ENCODE peak calls at places on chromosomes 11 and 22, in five cellular contexts. T is OCI-LY7, Q is stomach, X is HFF-Myc, O is foreskin fibroblast. I is an unnamed sample.

GRCh38 chr11:19546325-19546724 is 166.3 kb upstream of the NAV2 start:
- DNase-seq in T (no peak), Q (no peak), X (no peak), O (peak), I (no peak)

GRCh38 chr22:49923445-49923844 is 5.0 kb downstream of the CRELD2 start:
- DNase-seq in T (no peak), Q (no peak), X (no peak), O (peak), I (no peak)

GRCh38 chr11:12680246-12680939 is 6.2 kb downstream of the TEAD1 start:
- DNase-seq in T (no peak), Q (peak), X (peak), O (peak), I (no peak)

GRCh38 chr11:122754553-122755322 is 83.6 kb upstream of the CRTAM start:
- DNase-seq in T (peak), Q (no peak), X (no peak), O (no peak), I (peak)

GRCh38 chr22:44325718-44326548 is 13.2 kb upstream of the SHISAL1 start:
- DNase-seq in T (no peak), Q (no peak), X (peak), O (peak), I (no peak)

GRCh38 chr11:2665747-2666710 is 33.8 kb downstream of the KCNQ1OT1 start:
- DNase-seq in T (no peak), Q (peak), X (no peak), O (no peak), I (no peak)

GRCh38 chr11:110075822-110076208 is 17.4 kb upstream of the ZC3H12C start:
- DNase-seq in T (no peak), Q (no peak), X (no peak), O (no peak), I (no peak)

GRCh38 chr22:42294034-42294985 is 23.9 kb upstream of the TCF20 start:
- DNase-seq in T (peak), Q (peak), X (no peak), O (peak), I (no peak)

DNA sequence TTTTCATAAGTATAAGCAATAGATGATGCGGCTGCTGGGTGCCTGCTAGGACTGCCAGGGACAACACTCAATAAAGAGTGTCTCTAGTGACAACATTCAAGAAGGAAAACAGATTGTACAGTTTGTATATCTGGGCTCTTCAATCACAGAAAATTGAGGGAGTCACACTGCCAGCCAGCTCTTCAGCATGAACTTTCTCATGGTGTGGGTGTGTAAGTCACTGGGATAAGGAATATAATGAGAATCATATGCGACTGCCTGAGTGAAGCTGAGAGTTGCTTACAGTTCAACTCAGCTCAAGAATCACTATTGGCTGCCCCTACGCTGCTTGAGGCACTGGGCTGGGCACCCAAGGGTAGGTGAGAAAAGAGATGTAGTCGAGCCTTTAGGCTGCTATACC is 328.1 kb upstream of the PITPNB start:
- DNase-seq in T (no peak), Q (no peak), X (no peak), O (peak), I (no peak)
- H3K4me3 ChIP-seq in T (no peak), Q (no peak), X (no peak), O (no peak), I (no peak)

GRCh38 chr22:46073683-46074504 is 76.4 kb upstream of the PPARA start:
- DNase-seq in T (no peak), Q (peak), X (no peak), O (peak), I (no peak)
- H3K4me3 ChIP-seq in T (no peak), Q (peak), X (peak), O (peak), I (peak)

GRCh38 chr11:94128171-94128745 is 383 bp upstream of the PANX1 start:
- DNase-seq in T (peak), Q (peak), X (no peak), O (no peak), I (peak)
- H3K4me3 ChIP-seq in T (peak), Q (peak), X (peak), O (peak), I (peak)

GRCh38 chr11:126636911-126637799 is 281.7 kb downstream of the ST3GAL4 start:
- DNase-seq in T (no peak), Q (no peak), X (no peak), O (peak), I (no peak)
- H3K4me3 ChIP-seq in T (no peak), Q (no peak), X (no peak), O (no peak), I (no peak)

GRCh38 chr11:128735935-128736610 is 42.2 kb downstream of the FLI1 start:
- DNase-seq in T (peak), Q (no peak), X (no peak), O (no peak), I (no peak)
- H3K4me3 ChIP-seq in T (peak), Q (no peak), X (no peak), O (no peak), I (no peak)

GRCh38 chr11:116873391-116873790 is 36.0 kb upstream of the APOA1 start:
- DNase-seq in T (no peak), Q (no peak), X (no peak), O (no peak), I (no peak)

GRCh38 chr11:116870054-116870453 is 32.6 kb upstream of the APOA1 start:
- DNase-seq in T (no peak), Q (no peak), X (no peak), O (no peak), I (no peak)

GRCh38 chr11:116869610-116870009 is 32.2 kb upstream of the APOA1 start:
- DNase-seq in T (no peak), Q (no peak), X (no peak), O (no peak), I (no peak)

GRCh38 chr11:116874251-116874650 is 36.8 kb upstream of the APOA1 start:
- DNase-seq in T (no peak), Q (no peak), X (no peak), O (peak), I (no peak)

DNA sequence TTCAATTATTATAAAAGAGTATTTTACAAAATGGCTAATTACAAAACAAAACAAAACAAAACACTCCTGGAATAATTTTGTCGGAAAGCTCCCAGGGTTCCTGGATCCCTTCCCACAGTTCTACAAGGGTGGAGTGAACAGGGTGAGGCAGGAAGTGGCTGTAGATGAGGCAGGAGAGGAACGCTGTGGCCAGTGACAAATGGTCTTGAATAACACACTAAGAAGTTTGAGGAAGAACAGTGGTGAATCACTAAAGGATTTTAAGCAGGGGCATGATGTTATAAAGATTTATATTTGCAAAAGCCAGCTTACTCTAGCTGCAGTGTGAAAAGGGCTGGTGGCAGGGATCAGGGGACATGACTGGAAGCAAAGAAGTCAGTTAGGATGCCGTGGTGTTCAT is 33.8 kb upstream of the APOA1 start:
- DNase-seq in T (no peak), Q (no peak), X (peak), O (peak), I (no peak)
- H3K4me3 ChIP-seq in T (no peak), Q (no peak), X (no peak), O (no peak), I (no peak)

GRCh38 chr22:25110596-25110845 is 89.1 kb upstream of the CRYBB3 start:
- DNase-seq in T (no peak), Q (no peak), X (no peak), O (no peak), I (no peak)
- H3K4me3 ChIP-seq in T (no peak), Q (peak), X (no peak), O (peak), I (no peak)

GRCh38 chr11:76665172-76665571 is 5.4 kb downstream of the LRRC32 start:
- DNase-seq in T (peak), Q (no peak), X (no peak), O (no peak), I (no peak)

GRCh38 chr11:76667271-76667818 is 3.2 kb downstream of the LRRC32 start:
- DNase-seq in T (peak), Q (no peak), X (no peak), O (no peak), I (no peak)

GRCh38 chr11:76665921-76666351 is 4.6 kb downstream of the LRRC32 start:
- DNase-seq in T (peak), Q (no peak), X (no peak), O (no peak), I (no peak)

GRCh38 chr11:76666830-76667229 is 3.7 kb downstream of the LRRC32 start:
- DNase-seq in T (no peak), Q (no peak), X (no peak), O (no peak), I (no peak)

DNA sequence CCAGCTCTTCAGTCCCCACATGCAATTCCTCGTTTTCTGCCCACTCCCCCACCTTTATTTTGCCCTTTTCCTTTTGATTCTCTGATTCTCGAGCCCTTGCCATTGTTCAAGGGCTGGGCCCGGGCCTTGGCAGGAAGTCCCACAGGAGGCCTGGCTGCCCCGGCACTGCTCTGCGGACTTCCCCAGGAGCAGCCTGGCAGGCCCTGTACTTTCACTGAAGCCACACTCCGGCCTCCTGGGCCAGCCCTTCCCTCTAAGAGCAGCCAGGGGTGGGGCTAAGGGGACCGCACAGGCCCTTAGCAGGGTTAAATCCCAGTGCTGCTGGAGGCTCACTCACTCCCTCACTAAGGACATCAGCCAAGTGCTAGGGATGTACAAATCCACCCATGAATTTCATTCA is 4.1 kb downstream of the LRRC32 start:
- DNase-seq in T (peak), Q (no peak), X (no peak), O (no peak), I (no peak)
- H3K4me3 ChIP-seq in T (peak), Q (peak), X (no peak), O (no peak), I (no peak)